ENCODE peak calls at places on chromosome 17, in ten cellular contexts. One of them, this sample, is unnamed.

GRCh38 chr17:59365383-59365981 is 34.0 kb downstream of the YPEL2 start:
- DNase-seq in K562: peak
- DNase-seq in SK-N-DZ: peak
- DNase-seq in OCI-M1: peak
- DNase-seq in T-helper 9 cell: no peak
- DNase-seq in activated gamma-delta T cell treated with Interleukin-2 at 50 U/mL for 16 hours: no peak
- DNase-seq in iris pigment epithelial cell: peak
- DNase-seq in GM20000: peak
- DNase-seq in Calu3: no peak
- DNase-seq in cardiac muscle cell: peak
- DNase-seq in this sample: no peak

GRCh38 chr17:77332981-77333685 is 192.4 kb downstream of the SEC14L1 start:
- DNase-seq in iris pigment epithelial cell: peak
- DNase-seq in GM20000: no peak
- DNase-seq in T-helper 9 cell: no peak
- DNase-seq in K562: peak
- DNase-seq in SK-N-DZ: no peak
- DNase-seq in cardiac muscle cell: no peak
- DNase-seq in activated gamma-delta T cell treated with Interleukin-2 at 50 U/mL for 16 hours: peak
- DNase-seq in Calu3: no peak
- DNase-seq in OCI-M1: peak
- DNase-seq in this sample: no peak

GRCh38 chr17:38691154-38691553 is 13.9 kb upstream of the MLLT6 start:
- DNase-seq in Calu3: no peak
- DNase-seq in T-helper 9 cell: no peak
- DNase-seq in iris pigment epithelial cell: no peak
- DNase-seq in cardiac muscle cell: no peak
- DNase-seq in SK-N-DZ: no peak
- DNase-seq in activated gamma-delta T cell treated with Interleukin-2 at 50 U/mL for 16 hours: no peak
- DNase-seq in OCI-M1: no peak
- DNase-seq in K562: no peak
- DNase-seq in GM20000: no peak
- DNase-seq in this sample: no peak

GRCh38 chr17:81254955-81255717 is 16.0 kb downstream of the NDUFAF8 start:
- DNase-seq in T-helper 9 cell: no peak
- DNase-seq in cardiac muscle cell: peak
- DNase-seq in Calu3: peak
- DNase-seq in iris pigment epithelial cell: peak
- DNase-seq in OCI-M1: no peak
- DNase-seq in activated gamma-delta T cell treated with Interleukin-2 at 50 U/mL for 16 hours: no peak
- DNase-seq in K562: peak
- DNase-seq in SK-N-DZ: peak
- DNase-seq in GM20000: no peak
- DNase-seq in this sample: no peak

GRCh38 chr17:65583921-65584603 is 22.6 kb upstream of the AXIN2 start:
- DNase-seq in GM20000: no peak
- DNase-seq in activated gamma-delta T cell treated with Interleukin-2 at 50 U/mL for 16 hours: no peak
- DNase-seq in iris pigment epithelial cell: no peak
- DNase-seq in SK-N-DZ: no peak
- DNase-seq in cardiac muscle cell: no peak
- DNase-seq in T-helper 9 cell: no peak
- DNase-seq in K562: no peak
- DNase-seq in OCI-M1: no peak
- DNase-seq in Calu3: no peak
- DNase-seq in this sample: no peak

GRCh38 chr17:8289103-8289397 is 580 bp downstream of the RANGRF start:
- DNase-seq in cardiac muscle cell: peak
- DNase-seq in activated gamma-delta T cell treated with Interleukin-2 at 50 U/mL for 16 hours: peak
- DNase-seq in SK-N-DZ: no peak
- DNase-seq in Calu3: no peak
- DNase-seq in GM20000: no peak
- DNase-seq in iris pigment epithelial cell: no peak
- DNase-seq in T-helper 9 cell: peak
- DNase-seq in K562: no peak
- DNase-seq in OCI-M1: no peak
- DNase-seq in this sample: no peak

GRCh38 chr17:27559996-27560481 is 70.9 kb upstream of the LGALS9 start:
- DNase-seq in iris pigment epithelial cell: peak
- DNase-seq in cardiac muscle cell: peak
- DNase-seq in GM20000: no peak
- DNase-seq in Calu3: peak
- DNase-seq in K562: no peak
- DNase-seq in SK-N-DZ: no peak
- DNase-seq in T-helper 9 cell: no peak
- DNase-seq in OCI-M1: no peak
- DNase-seq in activated gamma-delta T cell treated with Interleukin-2 at 50 U/mL for 16 hours: no peak
- DNase-seq in this sample: no peak

GRCh38 chr17:59124665-59125064 is 18.0 kb upstream of the TRIM37 start:
- DNase-seq in iris pigment epithelial cell: no peak
- DNase-seq in OCI-M1: no peak
- DNase-seq in GM20000: peak
- DNase-seq in activated gamma-delta T cell treated with Interleukin-2 at 50 U/mL for 16 hours: no peak
- DNase-seq in Calu3: no peak
- DNase-seq in cardiac muscle cell: no peak
- DNase-seq in SK-N-DZ: no peak
- DNase-seq in K562: no peak
- DNase-seq in T-helper 9 cell: no peak
- DNase-seq in this sample: no peak

GRCh38 chr17:67390646-67391480 is 13.8 kb downstream of the PITPNC1 start:
- DNase-seq in SK-N-DZ: peak
- DNase-seq in OCI-M1: no peak
- DNase-seq in T-helper 9 cell: peak
- DNase-seq in Calu3: peak
- DNase-seq in activated gamma-delta T cell treated with Interleukin-2 at 50 U/mL for 16 hours: peak
- DNase-seq in K562: no peak
- DNase-seq in GM20000: peak
- DNase-seq in cardiac muscle cell: no peak
- DNase-seq in iris pigment epithelial cell: peak
- DNase-seq in this sample: no peak

GRCh38 chr17:34302626-34303025 is 16.6 kb upstream of the CCL8 start:
- DNase-seq in iris pigment epithelial cell: no peak
- DNase-seq in OCI-M1: no peak
- DNase-seq in cardiac muscle cell: no peak
- DNase-seq in GM20000: no peak
- DNase-seq in K562: no peak
- DNase-seq in Calu3: no peak
- DNase-seq in SK-N-DZ: no peak
- DNase-seq in T-helper 9 cell: no peak
- DNase-seq in activated gamma-delta T cell treated with Interleukin-2 at 50 U/mL for 16 hours: no peak
- DNase-seq in this sample: no peak

GRCh38 chr17:7993972-7994589 is 8.3 kb upstream of the GUCY2D start:
- DNase-seq in Calu3: no peak
- DNase-seq in SK-N-DZ: no peak
- DNase-seq in cardiac muscle cell: no peak
- DNase-seq in T-helper 9 cell: no peak
- DNase-seq in activated gamma-delta T cell treated with Interleukin-2 at 50 U/mL for 16 hours: no peak
- DNase-seq in iris pigment epithelial cell: no peak
- DNase-seq in K562: no peak
- DNase-seq in GM20000: no peak
- DNase-seq in OCI-M1: no peak
- DNase-seq in this sample: no peak

GRCh38 chr17:64188088-64188487 is 58.1 kb upstream of the ERN1 start:
- DNase-seq in SK-N-DZ: no peak
- DNase-seq in Calu3: no peak
- DNase-seq in T-helper 9 cell: no peak
- DNase-seq in cardiac muscle cell: no peak
- DNase-seq in iris pigment epithelial cell: no peak
- DNase-seq in OCI-M1: no peak
- DNase-seq in K562: no peak
- DNase-seq in GM20000: no peak
- DNase-seq in activated gamma-delta T cell treated with Interleukin-2 at 50 U/mL for 16 hours: no peak
- DNase-seq in this sample: no peak

GRCh38 chr17:17507465-17508011 is 11.3 kb upstream of the RASD1 start:
- DNase-seq in SK-N-DZ: no peak
- DNase-seq in Calu3: no peak
- DNase-seq in cardiac muscle cell: no peak
- DNase-seq in iris pigment epithelial cell: no peak
- DNase-seq in activated gamma-delta T cell treated with Interleukin-2 at 50 U/mL for 16 hours: no peak
- DNase-seq in OCI-M1: no peak
- DNase-seq in T-helper 9 cell: no peak
- DNase-seq in GM20000: no peak
- DNase-seq in K562: no peak
- DNase-seq in this sample: no peak

GRCh38 chr17:51764387-51764971 is 394.0 kb downstream of the CA10 start:
- DNase-seq in T-helper 9 cell: peak
- DNase-seq in cardiac muscle cell: peak
- DNase-seq in iris pigment epithelial cell: peak
- DNase-seq in OCI-M1: peak
- DNase-seq in Calu3: peak
- DNase-seq in K562: peak
- DNase-seq in SK-N-DZ: peak
- DNase-seq in activated gamma-delta T cell treated with Interleukin-2 at 50 U/mL for 16 hours: no peak
- DNase-seq in GM20000: peak
- DNase-seq in this sample: peak

GRCh38 chr17:17127730-17128291 is 78.3 kb downstream of the PLD6 start:
- DNase-seq in Calu3: no peak
- DNase-seq in SK-N-DZ: no peak
- DNase-seq in cardiac muscle cell: no peak
- DNase-seq in iris pigment epithelial cell: no peak
- DNase-seq in OCI-M1: no peak
- DNase-seq in GM20000: no peak
- DNase-seq in T-helper 9 cell: no peak
- DNase-seq in activated gamma-delta T cell treated with Interleukin-2 at 50 U/mL for 16 hours: no peak
- DNase-seq in K562: no peak
- DNase-seq in this sample: no peak

GRCh38 chr17:76644995-76645394 is 1.4 kb upstream of the ST6GALNAC1 start:
- DNase-seq in Calu3: peak
- DNase-seq in T-helper 9 cell: no peak
- DNase-seq in iris pigment epithelial cell: no peak
- DNase-seq in K562: no peak
- DNase-seq in SK-N-DZ: no peak
- DNase-seq in GM20000: no peak
- DNase-seq in cardiac muscle cell: no peak
- DNase-seq in OCI-M1: no peak
- DNase-seq in activated gamma-delta T cell treated with Interleukin-2 at 50 U/mL for 16 hours: no peak
- DNase-seq in this sample: no peak

GRCh38 chr17:11140028-11140427 is 101.0 kb upstream of the SHISA6 start:
- DNase-seq in activated gamma-delta T cell treated with Interleukin-2 at 50 U/mL for 16 hours: no peak
- DNase-seq in GM20000: no peak
- DNase-seq in cardiac muscle cell: no peak
- DNase-seq in SK-N-DZ: no peak
- DNase-seq in T-helper 9 cell: no peak
- DNase-seq in K562: no peak
- DNase-seq in OCI-M1: no peak
- DNase-seq in Calu3: no peak
- DNase-seq in iris pigment epithelial cell: no peak
- DNase-seq in this sample: no peak

GRCh38 chr17:2347805-2348685 is 10.7 kb downstream of the SGSM2 start:
- DNase-seq in iris pigment epithelial cell: peak
- DNase-seq in SK-N-DZ: peak
- DNase-seq in cardiac muscle cell: peak
- DNase-seq in OCI-M1: no peak
- DNase-seq in Calu3: peak
- DNase-seq in activated gamma-delta T cell treated with Interleukin-2 at 50 U/mL for 16 hours: no peak
- DNase-seq in GM20000: no peak
- DNase-seq in K562: no peak
- DNase-seq in T-helper 9 cell: no peak
- DNase-seq in this sample: no peak

GRCh38 chr17:17698869-17699351 is 17.7 kb downstream of the RAI1 start:
- DNase-seq in T-helper 9 cell: no peak
- DNase-seq in OCI-M1: no peak
- DNase-seq in K562: no peak
- DNase-seq in SK-N-DZ: no peak
- DNase-seq in cardiac muscle cell: peak
- DNase-seq in iris pigment epithelial cell: no peak
- DNase-seq in Calu3: no peak
- DNase-seq in activated gamma-delta T cell treated with Interleukin-2 at 50 U/mL for 16 hours: no peak
- DNase-seq in GM20000: no peak
- DNase-seq in this sample: no peak

GRCh38 chr17:81967533-81968395 is 6.8 kb upstream of the NOTUM start:
- DNase-seq in Calu3: peak
- DNase-seq in OCI-M1: peak
- DNase-seq in SK-N-DZ: peak
- DNase-seq in T-helper 9 cell: peak
- DNase-seq in cardiac muscle cell: peak
- DNase-seq in K562: peak
- DNase-seq in GM20000: peak
- DNase-seq in iris pigment epithelial cell: peak
- DNase-seq in activated gamma-delta T cell treated with Interleukin-2 at 50 U/mL for 16 hours: peak
- DNase-seq in this sample: peak

GRCh38 chr17:76579281-76579680 is 6.4 kb downstream of the ST6GALNAC2 start:
- DNase-seq in SK-N-DZ: no peak
- DNase-seq in T-helper 9 cell: no peak
- DNase-seq in Calu3: no peak
- DNase-seq in GM20000: peak
- DNase-seq in cardiac muscle cell: no peak
- DNase-seq in OCI-M1: no peak
- DNase-seq in K562: no peak
- DNase-seq in iris pigment epithelial cell: no peak
- DNase-seq in activated gamma-delta T cell treated with Interleukin-2 at 50 U/mL for 16 hours: no peak
- DNase-seq in this sample: no peak

GRCh38 chr17:62101090-62101489 is 36.0 kb upstream of the MED13 start:
- DNase-seq in iris pigment epithelial cell: no peak
- DNase-seq in K562: no peak
- DNase-seq in OCI-M1: no peak
- DNase-seq in Calu3: no peak
- DNase-seq in T-helper 9 cell: no peak
- DNase-seq in GM20000: no peak
- DNase-seq in SK-N-DZ: no peak
- DNase-seq in cardiac muscle cell: no peak
- DNase-seq in activated gamma-delta T cell treated with Interleukin-2 at 50 U/mL for 16 hours: no peak
- DNase-seq in this sample: no peak

GRCh38 chr17:2282297-2282873 is 21.2 kb downstream of the SMG6 start:
- DNase-seq in Calu3: no peak
- DNase-seq in activated gamma-delta T cell treated with Interleukin-2 at 50 U/mL for 16 hours: no peak
- DNase-seq in T-helper 9 cell: no peak
- DNase-seq in K562: peak
- DNase-seq in SK-N-DZ: peak
- DNase-seq in cardiac muscle cell: peak
- DNase-seq in OCI-M1: peak
- DNase-seq in iris pigment epithelial cell: peak
- DNase-seq in GM20000: peak
- DNase-seq in this sample: peak

GRCh38 chr17:75514299-75515228 is 773 bp downstream of the CASKIN2 start:
- DNase-seq in GM20000: no peak
- DNase-seq in activated gamma-delta T cell treated with Interleukin-2 at 50 U/mL for 16 hours: no peak
- DNase-seq in iris pigment epithelial cell: peak
- DNase-seq in K562: no peak
- DNase-seq in OCI-M1: no peak
- DNase-seq in SK-N-DZ: peak
- DNase-seq in cardiac muscle cell: peak
- DNase-seq in Calu3: peak
- DNase-seq in T-helper 9 cell: no peak
- DNase-seq in this sample: no peak

GRCh38 chr17:72452286-72453173 is 331.7 kb downstream of the SOX9 start:
- DNase-seq in K562: no peak
- DNase-seq in cardiac muscle cell: no peak
- DNase-seq in OCI-M1: no peak
- DNase-seq in Calu3: no peak
- DNase-seq in iris pigment epithelial cell: no peak
- DNase-seq in T-helper 9 cell: no peak
- DNase-seq in activated gamma-delta T cell treated with Interleukin-2 at 50 U/mL for 16 hours: no peak
- DNase-seq in SK-N-DZ: no peak
- DNase-seq in GM20000: no peak
- DNase-seq in this sample: no peak

GRCh38 chr17:11999715-12000114 is 2.4 kb upstream of the ZNF18 start:
- DNase-seq in T-helper 9 cell: no peak
- DNase-seq in SK-N-DZ: no peak
- DNase-seq in GM20000: no peak
- DNase-seq in Calu3: no peak
- DNase-seq in iris pigment epithelial cell: peak
- DNase-seq in K562: no peak
- DNase-seq in OCI-M1: no peak
- DNase-seq in cardiac muscle cell: no peak
- DNase-seq in activated gamma-delta T cell treated with Interleukin-2 at 50 U/mL for 16 hours: no peak
- DNase-seq in this sample: no peak

This sample was measured in B cell.